ENCODE peak calls at places on chromosomes 13 and 19, in eight cellular contexts. Y, N, Z, S, F, L, E and D are unnamed samples.

GRCh38 chr13:110913911-110914292 is 967 bp downstream of the ANKRD10 start:
- DNase-seq in Y (no peak), N (no peak), Z (no peak), S (no peak), F (no peak), L (no peak), E (peak), D (peak)

GRCh38 chr19:17460372-17461230 is at the start of gene NXNL1:
- DNase-seq in Y (no peak), N (no peak), Z (no peak), S (no peak), F (no peak), L (no peak), E (no peak), D (no peak)

GRCh38 chr19:58364127-58364526 is 1.6 kb upstream of the ZNF497 start:
- DNase-seq in Y (no peak), N (no peak), Z (no peak), S (no peak), F (no peak), L (no peak), E (no peak), D (no peak)

GRCh38 chr13:23505007-23505406 is 65.2 kb upstream of the TNFRSF19 start:
- DNase-seq in Y (no peak), N (no peak), Z (no peak), S (peak), F (no peak), L (no peak), E (no peak), D (no peak)

GRCh38 chr19:13339869-13340268 is 166.4 kb downstream of the CACNA1A start:
- DNase-seq in Y (no peak), N (no peak), Z (no peak), S (no peak), F (no peak), L (no peak), E (no peak), D (no peak)

GRCh38 chr19:1247747-1248453 is 483 bp upstream of the MIDN start:
- DNase-seq in Y (no peak), N (no peak), Z (no peak), S (no peak), F (peak), L (peak), E (no peak), D (peak)

GRCh38 chr19:46606681-46607440 is 5.7 kb downstream of the CALM3 start:
- DNase-seq in Y (no peak), N (no peak), Z (no peak), S (peak), F (no peak), L (no peak), E (no peak), D (no peak)

GRCh38 chr13:20702945-20703784 is at the start of gene IL17D:
- DNase-seq in Y (no peak), N (no peak), Z (no peak), S (peak), F (peak), L (peak), E (peak), D (no peak)

GRCh38 chr13:103386341-103386740 is 320.1 kb upstream of the SLC10A2 start:
- DNase-seq in Y (no peak), N (no peak), Z (no peak), S (peak), F (no peak), L (no peak), E (peak), D (no peak)

GRCh38 chr13:84296386-84296785 is 414.1 kb upstream of the SLITRK1 start:
- DNase-seq in Y (no peak), N (no peak), Z (no peak), S (peak), F (no peak), L (no peak), E (no peak), D (no peak)

GRCh38 chr19:16589917-16590316 is 17.7 kb upstream of the SLC35E1 start:
- DNase-seq in Y (no peak), N (no peak), Z (no peak), S (no peak), F (no peak), L (no peak), E (no peak), D (no peak)

GRCh38 chr19:31346184-31346583 is 3.1 kb downstream of the TSHZ3 start:
- DNase-seq in Y (no peak), N (no peak), Z (no peak), S (no peak), F (no peak), L (no peak), E (no peak), D (no peak)

GRCh38 chr13:36288794-36289391 is 8.7 kb downstream of the CCDC169 start:
- DNase-seq in Y (no peak), N (no peak), Z (peak), S (no peak), F (no peak), L (no peak), E (no peak), D (no peak)

GRCh38 chr19:14503285-14503684 is 7.4 kb upstream of the GIPC1 start:
- DNase-seq in Y (no peak), N (no peak), Z (no peak), S (no peak), F (no peak), L (no peak), E (no peak), D (no peak)

GRCh38 chr19:590396-590745 is 690 bp downstream of the HCN2 start:
- DNase-seq in Y (no peak), N (no peak), Z (no peak), S (no peak), F (no peak), L (no peak), E (no peak), D (no peak)

GRCh38 chr19:2332341-2333026 is 4.0 kb downstream of the SPPL2B start:
- DNase-seq in Y (peak), N (no peak), Z (no peak), S (no peak), F (no peak), L (no peak), E (no peak), D (no peak)

GRCh38 chr13:39779337-39780270 is 124.1 kb downstream of the COG6 start:
- DNase-seq in Y (no peak), N (no peak), Z (no peak), S (no peak), F (no peak), L (no peak), E (no peak), D (no peak)

GRCh38 chr13:95784161-95784880 is 107.4 kb downstream of the DNAJC3 start:
- DNase-seq in Y (no peak), N (peak), Z (no peak), S (peak), F (no peak), L (no peak), E (peak), D (no peak)

GRCh38 chr13:99990045-99990977 is 8.7 kb downstream of the ZIC2 start:
- DNase-seq in Y (no peak), N (no peak), Z (peak), S (no peak), F (peak), L (no peak), E (no peak), D (no peak)

GRCh38 chr19:13817615-13818371 is 22.6 kb downstream of the ZSWIM4 start:
- DNase-seq in Y (no peak), N (no peak), Z (no peak), S (peak), F (peak), L (no peak), E (no peak), D (peak)

GRCh38 chr19:29812881-29813275 is 1.1 kb downstream of the CCNE1 start:
- DNase-seq in Y (no peak), N (no peak), Z (no peak), S (no peak), F (no peak), L (no peak), E (no peak), D (no peak)

GRCh38 chr19:18871543-18871942 is 24.4 kb downstream of the CERS1 start:
- DNase-seq in Y (no peak), N (no peak), Z (no peak), S (no peak), F (no peak), L (no peak), E (no peak), D (no peak)

GRCh38 chr19:15379996-15380647 is 535 bp upstream of the AKAP8 start:
- DNase-seq in Y (peak), N (no peak), Z (no peak), S (peak), F (peak), L (peak), E (peak), D (peak)

GRCh38 chr13:98143601-98144500 is 957 bp downstream of the FARP1 start:
- DNase-seq in Y (no peak), N (no peak), Z (no peak), S (peak), F (no peak), L (no peak), E (peak), D (peak)

GRCh38 chr13:47594833-47595232 is 406.2 kb downstream of the SUCLA2 start:
- DNase-seq in Y (no peak), N (no peak), Z (no peak), S (no peak), F (no peak), L (peak), E (no peak), D (no peak)

GRCh38 chr19:16542894-16543498 is 759 bp upstream of the CHERP start:
- DNase-seq in Y (no peak), N (no peak), Z (peak), S (no peak), F (no peak), L (no peak), E (no peak), D (no peak)

GRCh38 chr13:27627377-27627776 is 5.7 kb downstream of the POLR1D start:
- DNase-seq in Y (no peak), N (no peak), Z (no peak), S (no peak), F (no peak), L (no peak), E (no peak), D (no peak)